ENCODE peak calls at places on chromosome 20, in nine cellular contexts. E is GM13976, V is H9, Q is RWPE1, A is fibroblast of the aortic adventitia, M is MCF 10A, I is coronary artery, Y is GM20000, P is AG10803. L is an unnamed sample.
A peak's percentile ranks its signal among the peaks of the same experiment; 100 is the strongest.

GRCh38 chr20:13232999-13233398 is 11.9 kb downstream of the ISM1 start:
- DNase-seq in E (no peak), V (no peak), Q (no peak), A (no peak), M (no peak), I (no peak), Y (no peak), P (no peak), L (no peak)

GRCh38 chr20:4150095-4150492 is 134.7 kb upstream of the RNF24 start:
- DNase-seq in E (no peak), V (no peak), Q (no peak), A (peak; percentile 67), M (no peak), I (no peak), Y (no peak), P (peak; percentile 60), L (no peak)

GRCh38 chr20:47540443-47541354 is 39.0 kb downstream of the NCOA3 start:
- DNase-seq in E (peak; percentile 50), V (no peak), Q (no peak), A (no peak), M (no peak), I (no peak), Y (peak; percentile 61), P (no peak), L (no peak)

GRCh38 chr20:4957939-4958362 is 43.4 kb downstream of the SLC23A2 start:
- DNase-seq in E (no peak), V (no peak), Q (no peak), A (peak; percentile 78), M (no peak), I (no peak), Y (no peak), P (peak; percentile 49), L (no peak)

GRCh38 chr20:63224272-63225081 is 8.5 kb upstream of the YTHDF1 start:
- DNase-seq in E (no peak), V (no peak), Q (peak; percentile 63), A (peak; percentile 45), M (peak; percentile 80), I (no peak), Y (no peak), P (peak; percentile 28), L (no peak)

GRCh38 chr20:2626853-2627541 is 25.4 kb upstream of the NOP56 start:
- DNase-seq in E (no peak), V (no peak), Q (no peak), A (peak; percentile 48), M (peak; percentile 61), I (no peak), Y (no peak), P (peak; percentile 75), L (no peak)

GRCh38 chr20:13753436-13754036 is 31.2 kb downstream of the ESF1 start:
- DNase-seq in E (no peak), V (no peak), Q (no peak), A (no peak), M (no peak), I (no peak), Y (no peak), P (no peak), L (no peak)

GRCh38 chr20:62143118-62143975 is at the start of the genes PSMA7 and SS18L1:
- DNase-seq in E (peak; percentile 95), V (peak; percentile 72), Q (peak; percentile 92), A (peak; percentile 78), M (peak; percentile 84), I (peak; percentile 90), Y (peak; percentile 98), P (peak; percentile 89), L (peak; percentile 95)

GRCh38 chr20:64222273-64222672 is 33.3 kb upstream of the PCMTD2 start:
- DNase-seq in E (no peak), V (no peak), Q (peak; percentile 73), A (no peak), M (peak; percentile 13), I (no peak), Y (no peak), P (peak; percentile 21), L (no peak)

GRCh38 chr20:54078296-54078695 is 7.9 kb upstream of the BCAS1 start:
- DNase-seq in E (peak; percentile 40), V (no peak), Q (no peak), A (no peak), M (no peak), I (no peak), Y (peak; percentile 48), P (no peak), L (no peak)

GRCh38 chr20:57190536-57191265 is 75.7 kb downstream of the BMP7 start:
- DNase-seq in E (no peak), V (no peak), Q (peak; percentile 74), A (no peak), M (peak; percentile 63), I (no peak), Y (no peak), P (peak; percentile 48), L (no peak)

GRCh38 chr20:57157106-57157691 is 109.2 kb downstream of the BMP7 start:
- DNase-seq in E (no peak), V (no peak), Q (no peak), A (no peak), M (no peak), I (no peak), Y (no peak), P (no peak), L (no peak)

DNA sequence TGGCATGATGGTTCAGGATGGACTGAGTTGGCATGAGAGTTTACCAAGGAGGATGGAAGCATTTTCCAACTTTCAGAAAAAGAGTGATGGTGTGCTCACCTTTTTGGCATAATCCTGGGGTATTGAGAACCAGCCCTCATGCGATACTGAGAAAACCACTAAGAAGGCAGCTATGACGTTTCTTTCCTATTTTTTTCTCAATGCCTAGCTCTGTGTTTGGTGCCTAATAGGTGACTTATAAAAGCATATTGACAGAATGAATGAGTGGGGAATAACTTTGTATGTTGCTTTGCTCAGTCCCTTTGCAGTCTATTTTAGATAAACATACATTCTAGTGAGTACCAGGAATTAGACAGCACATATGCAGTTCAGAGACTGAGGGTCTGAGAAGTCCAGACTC is 816.3 kb downstream of the DHX35 start:
- DNase-seq in E (no peak), V (no peak), Q (no peak), A (no peak), M (no peak), I (no peak), Y (no peak), P (no peak), L (no peak)
- TF ChIP-seq CTCF in E (no peak), V (no peak), Q (no peak), A (no peak), M (no peak), I (no peak), Y (no peak), P (no peak), L (no peak)

GRCh38 chr20:58890454-58891075 is 38.0 kb downstream of the GNAS start:
- DNase-seq in E (peak; percentile 63), V (no peak), Q (peak; percentile 65), A (peak; percentile 77), M (peak; percentile 44), I (peak; percentile 89), Y (peak; percentile 75), P (peak; percentile 75), L (no peak)
- TF ChIP-seq CTCF in E (no peak), V (no peak), Q (no peak), A (no peak), M (no peak), I (no peak), Y (no peak), P (no peak), L (no peak)

GRCh38 chr20:22511943-22512910 is 72.1 kb downstream of the FOXA2 start:
- DNase-seq in E (no peak), V (peak; percentile 39), Q (peak; percentile 70), A (peak; percentile 74), M (no peak), I (no peak), Y (no peak), P (no peak), L (peak; percentile 54)

GRCh38 chr20:22509090-22509938 is 75.1 kb downstream of the FOXA2 start:
- DNase-seq in E (no peak), V (no peak), Q (no peak), A (no peak), M (no peak), I (no peak), Y (no peak), P (no peak), L (no peak)

GRCh38 chr20:22515264-22515663 is 69.1 kb downstream of the FOXA2 start:
- DNase-seq in E (no peak), V (peak; percentile 12), Q (no peak), A (no peak), M (no peak), I (no peak), Y (no peak), P (no peak), L (no peak)

GRCh38 chr20:22513574-22513973 is 70.8 kb downstream of the FOXA2 start:
- DNase-seq in E (no peak), V (no peak), Q (no peak), A (no peak), M (no peak), I (no peak), Y (no peak), P (no peak), L (no peak)

GRCh38 chr20:22512911-22513489 is 71.4 kb downstream of the FOXA2 start:
- DNase-seq in E (no peak), V (no peak), Q (no peak), A (no peak), M (no peak), I (no peak), Y (no peak), P (no peak), L (no peak)
- TF ChIP-seq CTCF in E (no peak), V (no peak), Q (no peak), A (no peak), M (no peak), I (no peak), Y (no peak), P (no peak), L (no peak)

GRCh38 chr20:37007898-37008649 is 56.6 kb upstream of the SAMHD1 start:
- DNase-seq in E (peak; percentile 57), V (no peak), Q (peak; percentile 26), A (peak; percentile 44), M (peak; percentile 16), I (no peak), Y (peak; percentile 63), P (peak; percentile 24), L (no peak)
- TF ChIP-seq CTCF in E (no peak), V (no peak), Q (no peak), A (peak; percentile 24), M (peak; percentile 23), I (no peak), Y (no peak), P (peak; percentile 32), L (peak; percentile 52)

GRCh38 chr20:50571466-50571865 is 61.3 kb downstream of the PTPN1 start:
- DNase-seq in E (no peak), V (peak; percentile 11), Q (no peak), A (no peak), M (no peak), I (no peak), Y (no peak), P (no peak), L (no peak)

GRCh38 chr20:50572922-50573777 is 63.0 kb downstream of the PTPN1 start:
- DNase-seq in E (no peak), V (no peak), Q (no peak), A (peak; percentile 91), M (peak; percentile 80), I (peak; percentile 89), Y (no peak), P (peak; percentile 97), L (peak; percentile 59)

GRCh38 chr20:50568549-50568942 is 58.4 kb downstream of the PTPN1 start:
- DNase-seq in E (no peak), V (peak; percentile 15), Q (no peak), A (no peak), M (no peak), I (no peak), Y (no peak), P (no peak), L (peak; percentile 53)

GRCh38 chr20:50567860-50568548 is 57.8 kb downstream of the PTPN1 start:
- DNase-seq in E (no peak), V (peak; percentile 25), Q (no peak), A (no peak), M (no peak), I (no peak), Y (no peak), P (no peak), L (peak; percentile 66)

GRCh38 chr20:50569864-50570836 is 60.0 kb downstream of the PTPN1 start:
- DNase-seq in E (peak; percentile 83), V (peak; percentile 61), Q (no peak), A (peak; percentile 41), M (peak; percentile 42), I (peak; percentile 61), Y (peak; percentile 74), P (no peak), L (peak; percentile 81)
- TF ChIP-seq CTCF in E (peak; percentile 74), V (peak; percentile 55), Q (no peak), A (peak; percentile 45), M (peak; percentile 43), I (no peak), Y (peak; percentile 53), P (peak; percentile 47), L (peak; percentile 27)

L was measured in osteocyte.